ENCODE peak calls at places on chromosome 17, in six cellular contexts. F, U, L, I, O and H are unnamed samples.

GRCh38 chr17:12691173-12691572 is 25.5 kb downstream of the MYOCD start:
- DNase-seq in I (peak; percentile 3), F (no peak), U (peak; percentile 9), O (no peak), L (no peak), H (peak; percentile 79)

GRCh38 chr17:10699861-10700260 is 2.5 kb downstream of the ADPRM start:
- DNase-seq in O (no peak), U (no peak), I (no peak), L (no peak), F (no peak), H (no peak)

GRCh38 chr17:58246104-58246740 is 7.8 kb downstream of the LPO start:
- DNase-seq in F (no peak), I (no peak), O (peak; percentile 22), U (no peak), L (no peak), H (no peak)

GRCh38 chr17:72176902-72177660 is 56.3 kb downstream of the SOX9 start:
- DNase-seq in L (no peak), U (peak; percentile 95), O (no peak), I (peak; percentile 95), F (no peak), H (peak; percentile 8)

GRCh38 chr17:218711-219110 is 37.3 kb upstream of the DOC2B start:
- DNase-seq in F (no peak), I (no peak), U (no peak), L (no peak), O (no peak), H (no peak)

GRCh38 chr17:36949461-36949927 is 740 bp downstream of the AATF start:
- DNase-seq in I (peak; percentile 23), L (no peak), F (no peak), U (peak; percentile 34), O (no peak), H (no peak)

GRCh38 chr17:66431910-66432309 is 129.5 kb downstream of the PRKCA start:
- DNase-seq in L (peak; percentile 65), I (peak; percentile 89), U (peak; percentile 91), O (no peak), F (peak; percentile 75), H (peak; percentile 92)

GRCh38 chr17:72432143-72432604 is 311.4 kb downstream of the SOX9 start:
- DNase-seq in O (peak; percentile 20), L (no peak), F (no peak), U (no peak), I (no peak), H (peak; percentile 50)

GRCh38 chr17:47203984-47204721 is 5.0 kb upstream of the MYL4 start:
- DNase-seq in O (no peak), U (peak; percentile 70), I (peak; percentile 53), L (no peak), F (peak; percentile 38), H (peak; percentile 83)

GRCh38 chr17:70905796-70906195 is 736.5 kb downstream of the KCNJ2 start:
- DNase-seq in O (no peak), U (peak; percentile 100), F (peak; percentile 75), I (peak; percentile 100), L (no peak), H (peak; percentile 97)

GRCh38 chr17:58531661-58532554 is 17.5 kb upstream of the MTMR4 start:
- DNase-seq in O (peak; percentile 85), L (peak; percentile 56), F (peak; percentile 29), I (peak; percentile 23), U (peak; percentile 48), H (peak; percentile 79)

GRCh38 chr17:66351053-66351452 is 48.6 kb downstream of the PRKCA start:
- DNase-seq in O (no peak), L (no peak), F (no peak), I (no peak), U (peak; percentile 18), H (no peak)

GRCh38 chr17:75063201-75063600 is 16.2 kb downstream of the KCTD2 start:
- DNase-seq in I (no peak), U (no peak), F (no peak), L (no peak), O (no peak), H (no peak)

GRCh38 chr17:68461122-68461539 is 3.8 kb upstream of the WIPI1 start:
- DNase-seq in U (no peak), L (no peak), I (no peak), O (no peak), F (no peak), H (no peak)

GRCh38 chr17:8602679-8603078 is 27.8 kb downstream of the MYH10 start:
- DNase-seq in L (no peak), F (no peak), U (no peak), O (no peak), I (no peak), H (no peak)

GRCh38 chr17:2745317-2746037 is 4.0 kb downstream of the CCDC92B start:
- DNase-seq in I (no peak), O (no peak), U (no peak), L (no peak), F (no peak), H (no peak)

GRCh38 chr17:82837586-82838320 is 2.1 kb downstream of the ZNF750 start:
- DNase-seq in O (no peak), L (no peak), I (no peak), U (no peak), F (no peak), H (no peak)

GRCh38 chr17:48500435-48501426 is 30.1 kb downstream of the HOXB1 start:
- DNase-seq in L (no peak), U (peak; percentile 59), F (no peak), I (peak; percentile 44), O (peak; percentile 61), H (peak; percentile 24)

GRCh38 chr17:2883544-2884203 is 87.4 kb downstream of the RAP1GAP2 start:
- DNase-seq in I (peak; percentile 38), F (peak; percentile 31), L (no peak), U (peak; percentile 59), O (no peak), H (peak; percentile 80)

GRCh38 chr17:76440722-76441362 is 12.1 kb downstream of the UBE2O start:
- DNase-seq in L (no peak), O (no peak), I (no peak), U (no peak), F (no peak), H (no peak)

GRCh38 chr17:77738666-77739531 is 219.6 kb upstream of the TNRC6C start:
- DNase-seq in I (no peak), U (no peak), F (no peak), L (no peak), O (peak; percentile 22), H (peak; percentile 8)

GRCh38 chr17:80377798-80378197 is 37.2 kb upstream of the ENDOV start:
- DNase-seq in O (no peak), F (no peak), I (no peak), L (no peak), U (no peak), H (no peak)

GRCh38 chr17:41531993-41532392 is 3.9 kb upstream of the KRT19 start:
- DNase-seq in I (no peak), L (no peak), U (no peak), O (no peak), F (no peak), H (no peak)

GRCh38 chr17:38421224-38421841 is 6.9 kb upstream of the ARHGAP23 start:
- DNase-seq in L (peak; percentile 29), I (peak; percentile 74), F (no peak), O (peak; percentile 41), U (peak; percentile 81), H (peak; percentile 65)

GRCh38 chr17:22467720-22468119 is 775.4 kb downstream of the KCNJ18 start:
- DNase-seq in O (no peak), U (no peak), I (no peak), F (no peak), L (no peak), H (no peak)

GRCh38 chr17:79038545-79039135 is 14.7 kb downstream of the C1QTNF1 start:
- DNase-seq in I (peak; percentile 89), U (peak; percentile 86), O (no peak), L (no peak), F (peak; percentile 99), H (peak; percentile 99)

DNA sequence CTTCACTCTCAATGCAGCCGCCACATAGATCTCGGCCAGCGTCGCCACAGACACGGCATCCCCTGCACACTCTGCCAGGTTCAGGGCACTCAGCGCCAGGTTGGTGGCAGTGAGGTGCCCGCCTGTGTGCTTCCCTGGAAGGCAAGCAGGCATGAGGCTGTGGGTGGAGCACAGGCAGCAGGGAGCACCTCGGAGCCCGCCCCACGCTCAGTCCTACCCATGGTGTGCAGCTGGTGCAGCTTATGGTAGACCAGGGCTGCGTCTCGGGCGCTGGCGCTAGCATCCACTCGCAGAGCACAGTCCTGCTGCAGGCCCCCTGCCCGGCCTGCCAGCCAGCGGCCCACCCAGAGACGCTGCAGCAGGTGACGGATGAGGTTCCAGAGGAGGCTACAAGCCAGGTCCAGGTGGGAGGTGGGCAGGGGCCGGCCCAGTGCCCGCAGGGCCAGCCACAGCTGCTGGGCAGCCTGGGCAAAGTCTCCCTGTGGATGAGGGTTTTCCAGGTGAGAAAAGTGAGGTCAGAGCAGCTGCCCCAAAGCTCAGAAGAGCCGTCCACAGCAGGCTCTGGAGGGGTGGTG is 20.5 kb downstream of the SREBF1 start:
- DNase-seq in F (no peak), O (no peak), U (no peak), I (no peak), L (no peak), H (no peak)
- H3K9ac ChIP-seq in F (no peak overlapping the region), O (no peak overlapping the region), U (no peak overlapping the region), I (no peak overlapping the region), L (no peak overlapping the region), H (no peak overlapping the region)

DNA sequence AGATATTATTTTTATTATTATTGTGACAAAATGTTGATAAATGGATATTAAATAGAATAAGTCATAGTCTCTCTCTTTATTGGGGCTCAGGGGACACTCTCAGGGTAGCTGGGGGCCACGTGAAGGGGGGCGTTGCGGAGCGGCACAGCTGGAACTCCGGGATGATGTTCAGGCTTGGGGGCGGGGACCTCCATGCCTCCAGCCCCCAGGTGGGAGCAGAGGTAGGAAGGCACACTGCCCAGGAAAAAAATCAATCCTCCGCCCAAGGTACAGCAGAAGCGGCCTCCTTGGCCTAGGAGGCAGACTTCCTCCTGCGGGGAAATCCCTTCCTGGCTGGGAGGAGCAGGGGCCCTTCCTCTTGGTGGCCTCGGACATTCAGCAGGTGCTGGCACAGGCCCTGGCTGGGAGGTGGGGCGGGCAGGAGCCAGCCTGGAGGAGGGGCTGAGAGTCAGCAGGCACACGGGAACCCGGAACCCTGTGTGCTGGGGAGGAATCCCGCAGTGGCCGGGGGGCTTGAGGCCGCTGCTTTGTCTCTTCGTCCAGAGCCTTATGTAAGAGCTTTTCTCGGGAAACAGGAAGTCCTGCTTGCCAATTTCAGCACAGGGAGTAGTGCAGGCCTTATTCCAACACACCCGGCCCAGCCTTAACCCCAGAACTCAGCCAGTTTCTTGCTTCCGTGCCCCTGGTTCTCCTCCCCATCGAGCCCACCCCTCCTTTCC is 566 bp upstream of the TNFSF13 start:
- DNase-seq in F (peak; percentile 37), I (peak; percentile 59), U (peak; percentile 72), O (peak; percentile 93), L (peak; percentile 89), H (peak; percentile 75)
- H2AFZ ChIP-seq in F (peak overlapping the region; percentile 85), I (peak overlapping the region; percentile 64), U (peak overlapping the region; percentile 28), O (no peak overlapping the region), L (peak overlapping the region; percentile 77), H (peak overlapping the region; percentile 97)

GRCh38 chr17:33511670-33512069 is 218.6 kb upstream of the ASIC2 start:
- DNase-seq in O (no peak), U (no peak), L (no peak), I (no peak), F (no peak), H (no peak)
- H3K9ac ChIP-seq in O (no peak overlapping the region), U (no peak overlapping the region), L (no peak overlapping the region), I (no peak overlapping the region), F (no peak overlapping the region), H (no peak overlapping the region)

DNA sequence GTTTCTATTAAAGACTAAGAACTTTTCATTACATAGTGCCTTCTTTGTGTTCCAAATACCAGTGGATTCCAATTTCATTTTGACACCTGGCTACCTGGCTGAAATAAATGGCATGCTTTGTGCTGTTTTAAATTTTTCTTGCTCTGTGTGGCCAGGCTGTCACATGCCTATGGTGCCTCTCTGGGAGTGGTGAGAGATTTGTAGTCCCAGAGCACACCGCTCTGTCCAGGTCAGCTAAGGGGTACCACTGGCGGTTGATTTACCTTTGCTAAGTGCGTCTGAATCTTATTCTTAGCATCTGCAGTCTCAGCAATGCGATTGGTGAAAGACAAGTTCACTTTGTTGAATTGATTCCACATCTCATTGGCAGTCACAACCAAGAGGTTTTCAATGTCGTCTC is 29.4 kb downstream of the TEKT3 start:
- DNase-seq in U (no peak), F (no peak), I (no peak), L (no peak), O (no peak), H (no peak)
- H2AFZ ChIP-seq in U (no peak overlapping the region), F (no peak overlapping the region), I (no peak overlapping the region), L (no peak overlapping the region), O (no peak overlapping the region), H (no peak overlapping the region)